ENCODE peak calls at places on chromosomes 6 and 20, in five cellular contexts. Z is cortex of kidney; K is ascending aorta; H is CD8-positive, alpha-beta T cell; W is ureter. J is an unnamed sample.
A peak's percentile ranks its signal among the peaks of the same experiment; 100 is the strongest.

GRCh38 chr6:19713984-19714383 is 123.2 kb upstream of the ID4 start:
- DNase-seq in Z (no peak), K (no peak), H (no peak), W (no peak), J (no peak)

GRCh38 chr20:38724603-38725457 is 544 bp downstream of the SLC32A1 start:
- DNase-seq in H (no peak), Z (no peak), K (no peak), W (no peak), J (no peak)

GRCh38 chr6:71489736-71490135 is 201.1 kb downstream of the OGFRL1 start:
- DNase-seq in W (no peak), H (no peak), Z (no peak), K (peak; percentile 80), J (no peak)

GRCh38 chr20:32052792-32053362 is 835 bp downstream of the HCK start:
- DNase-seq in W (no peak), H (no peak), K (peak; percentile 75), Z (no peak), J (no peak)

GRCh38 chr6:81696505-81696904 is 56.0 kb downstream of the TENT5A start:
- DNase-seq in K (no peak), W (no peak), H (no peak), Z (no peak), J (no peak)

GRCh38 chr6:144346719-144347446 is 61.7 kb downstream of the UTRN start:
- DNase-seq in H (no peak), Z (no peak), K (no peak), W (no peak), J (no peak)

GRCh38 chr6:116111552-116112528 is 11.2 kb downstream of the NT5DC1 start:
- DNase-seq in W (no peak), K (no peak), H (peak; percentile 12), Z (no peak), J (no peak)

GRCh38 chr6:25991785-25992412 is 29.3 kb downstream of the TRIM38 start:
- DNase-seq in K (peak; percentile 87), H (peak; percentile 30), W (peak; percentile 72), Z (peak; percentile 13), J (peak; percentile 73)

GRCh38 chr6:29791786-29792122 is 35.9 kb upstream of the HLA-G start:
- DNase-seq in K (no peak), H (no peak), W (no peak), Z (no peak), J (no peak)

GRCh38 chr20:36130316-36130865 is 24.1 kb upstream of the EPB41L1 start:
- DNase-seq in K (no peak), Z (no peak), H (no peak), W (no peak), J (no peak)

GRCh38 chr20:31497838-31498540 is 16.3 kb upstream of the HM13 start:
- DNase-seq in K (peak; percentile 72), Z (no peak), W (no peak), H (no peak), J (no peak)

GRCh38 chr6:56953597-56954388 is 1.1 kb upstream of the BEND6 start:
- DNase-seq in H (no peak), K (no peak), W (no peak), Z (no peak), J (no peak)